ENCODE peak calls at places on chromosomes 13 and 19, in four cellular contexts. Q is K562, U is SK-N-SH, C is GM12878. N is an unnamed sample.

GRCh38 chr19:18520848-18521691 is 800 bp downstream of the ELL start:
- DNase-seq in C (no peak), U (no peak), Q (peak), N (peak)

GRCh38 chr19:55463583-55464031 is 944 bp downstream of the C19orf85 start:
- DNase-seq in U (no peak), C (no peak), Q (no peak), N (no peak)

GRCh38 chr19:1153891-1154730 is 20.0 kb downstream of the SBNO2 start:
- DNase-seq in U (no peak), Q (no peak), C (no peak), N (no peak)

GRCh38 chr19:13091400-13092161 is 11.1 kb downstream of the LYL1 start:
- DNase-seq in U (peak), Q (no peak), C (no peak), N (peak)

GRCh38 chr13:60335531-60335930 is 61.5 kb upstream of the TDRD3 start:
- DNase-seq in U (no peak), C (no peak), Q (no peak), N (no peak)

GRCh38 chr13:32048816-32049215 is 17.2 kb downstream of the FRY start:
- DNase-seq in C (no peak), Q (no peak), U (peak), N (no peak)

GRCh38 chr19:28427256-28428083 is 785.5 kb downstream of the UQCRFS1 start:
- DNase-seq in C (no peak), U (no peak), Q (no peak), N (no peak)

GRCh38 chr13:38821753-38822551 is 135.1 kb downstream of the FREM2 start:
- DNase-seq in U (no peak), Q (no peak), C (no peak), N (no peak)

GRCh38 chr13:51923983-51924539 is 62.3 kb downstream of the CCDC70 start:
- DNase-seq in U (peak), Q (peak), C (no peak), N (peak)
- TF ChIP-seq USF1 in U (no peak), Q (no peak), C (no peak), N (no peak)

GRCh38 chr19:46878613-46879375 is 18.0 kb downstream of the ARHGAP35 start:
- DNase-seq in Q (no peak), U (no peak), C (no peak), N (no peak)
- TF ChIP-seq USF1 in Q (no peak), U (no peak), C (no peak), N (no peak)

GRCh38 chr19:4713384-4713951 is 10.2 kb downstream of the DPP9 start:
- DNase-seq in C (no peak), Q (no peak), U (peak), N (no peak)

GRCh38 chr19:4714016-4714415 is 9.6 kb downstream of the DPP9 start:
- DNase-seq in U (no peak), Q (no peak), C (no peak), N (no peak)

GRCh38 chr19:4717191-4717965 is 6.3 kb downstream of the DPP9 start:
- DNase-seq in C (no peak), U (peak), Q (no peak), N (no peak)

GRCh38 chr19:4717966-4718701 is 5.5 kb downstream of the DPP9 start:
- DNase-seq in Q (no peak), C (no peak), U (peak), N (no peak)

DNA sequence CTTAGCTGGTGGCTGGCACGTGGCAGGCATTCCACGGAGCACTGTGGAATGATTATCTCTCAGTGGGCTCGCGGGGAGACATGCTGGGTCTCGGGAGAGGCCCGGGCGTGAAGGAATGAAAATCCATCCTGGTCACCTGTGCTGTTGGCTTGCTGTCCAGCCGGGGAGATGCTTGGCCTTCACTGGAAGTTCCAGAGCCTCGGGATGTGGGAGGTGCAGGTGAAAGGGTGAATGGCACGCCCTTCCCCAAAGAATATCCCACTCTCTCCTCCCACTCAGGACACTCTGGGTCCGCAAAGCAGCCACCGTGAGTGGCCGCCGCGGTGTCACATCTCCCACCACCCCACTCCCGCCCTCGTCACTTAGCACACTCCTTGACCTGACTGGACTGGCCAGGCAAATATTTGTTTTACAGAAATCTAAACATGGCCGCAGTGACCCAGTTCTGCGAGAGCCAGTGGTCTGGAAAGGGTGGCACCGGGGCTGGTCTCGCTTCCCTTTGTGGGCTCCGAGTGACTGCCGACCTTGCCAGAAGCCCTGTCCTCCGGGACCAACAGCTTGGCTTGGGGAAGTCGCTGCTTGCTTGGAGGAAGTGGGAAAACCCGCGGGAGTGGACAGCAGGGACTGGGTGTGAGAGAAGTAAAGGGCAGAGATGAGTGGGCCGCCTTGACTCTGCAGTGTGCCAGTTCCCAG is 8.0 kb downstream of the DPP9 start:
- DNase-seq in C (no peak), U (peak), Q (no peak), N (no peak)
- TF ChIP-seq USF1 in C (no peak), U (no peak), Q (no peak), N (no peak)

GRCh38 chr13:84430015-84430414 is 547.7 kb upstream of the SLITRK1 start:
- DNase-seq in C (no peak), Q (no peak), U (no peak), N (no peak)
- TF ChIP-seq USF1 in C (no peak), Q (no peak), U (no peak), N (no peak)

DNA sequence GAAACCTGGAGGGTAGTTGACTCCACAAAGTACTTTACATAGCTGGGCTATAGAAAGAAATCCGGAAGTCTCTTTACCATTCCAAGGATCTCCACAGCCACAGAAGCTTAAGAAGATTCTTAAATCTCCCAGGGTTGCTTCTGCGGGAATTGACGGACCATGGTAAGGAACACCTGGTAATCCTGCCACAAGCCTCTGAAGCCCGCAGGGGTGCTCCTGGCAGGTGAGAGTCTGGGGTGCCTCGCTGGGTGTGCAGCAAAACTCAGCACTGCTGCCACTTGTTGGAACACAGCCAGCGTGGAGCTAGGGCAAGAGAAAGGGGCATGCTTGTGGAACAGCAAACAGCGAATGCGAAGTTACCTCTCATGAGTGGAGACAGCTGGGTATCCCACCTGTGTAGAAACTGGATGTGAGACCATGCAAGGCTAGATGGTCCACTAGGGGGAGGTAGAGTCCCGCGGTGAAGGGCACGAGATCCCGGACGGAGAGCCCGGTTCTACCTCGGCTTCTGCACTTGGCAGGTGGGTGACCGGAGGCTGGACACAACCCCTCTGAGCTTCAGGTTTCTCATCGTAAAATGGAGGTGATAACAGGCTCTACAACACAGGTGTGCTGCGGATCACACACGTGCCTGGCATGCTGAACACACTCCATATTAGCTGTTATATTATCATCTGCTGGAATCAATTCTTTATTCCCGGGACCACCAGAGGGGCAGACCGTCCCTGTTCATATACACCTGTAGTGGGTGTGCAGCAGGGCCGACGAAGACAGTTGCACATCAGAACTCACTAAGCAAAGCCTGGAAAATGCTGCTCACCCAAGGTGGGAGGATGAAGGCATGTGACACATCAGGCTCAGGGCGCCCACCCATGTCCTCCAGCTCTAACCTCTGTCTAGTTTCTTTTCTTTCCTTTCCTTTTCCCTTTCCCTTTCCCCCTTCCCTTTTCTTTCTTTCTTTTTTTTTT is 24.1 kb upstream of the UBAC2 start:
- DNase-seq in U (peak), C (no peak), Q (peak), N (peak)
- TF ChIP-seq USF1 in U (no peak), C (no peak), Q (no peak), N (no peak)

GRCh38 chr13:63942372-63942771 is 2526.7 kb upstream of the PCDH20 start:
- DNase-seq in Q (no peak), U (no peak), C (no peak), N (no peak)
- TF ChIP-seq USF1 in Q (no peak), U (no peak), C (no peak), N (no peak)

GRCh38 chr13:50512602-50513527 is 330.6 kb downstream of the DLEU7 start:
- DNase-seq in C (no peak), U (no peak), Q (peak), N (no peak)
- TF ChIP-seq USF1 in C (no peak), U (no peak), Q (no peak), N (no peak)